ENCODE peak calls at places on chromosomes 13 and 19, in eight cellular contexts. I, L, S, A, Z, W, Y and F are unnamed samples.

GRCh38 chr19:42113641-42114348 is 18.5 kb downstream of the POU2F2 start:
- DNase-seq in I (peak; percentile 40), L (no peak), S (no peak), A (no peak), Z (no peak), W (peak; percentile 33), Y (peak; percentile 97), F (no peak)

GRCh38 chr13:101325423-101325822 is 90.9 kb downstream of the NALCN start:
- DNase-seq in I (no peak), L (no peak), S (no peak), A (no peak), Z (no peak), W (no peak), Y (no peak), F (no peak)

GRCh38 chr19:46955114-46955812 is 64.4 kb upstream of the NPAS1 start:
- DNase-seq in I (no peak), L (no peak), S (no peak), A (no peak), Z (no peak), W (peak; percentile 27), Y (no peak), F (no peak)

GRCh38 chr19:17058236-17058635 is 17.0 kb downstream of the HAUS8 start:
- DNase-seq in I (no peak), L (no peak), S (no peak), A (no peak), Z (no peak), W (no peak), Y (no peak), F (no peak)

GRCh38 chr19:44745386-44745831 is 3.1 kb upstream of the BCL3 start:
- DNase-seq in I (no peak), L (no peak), S (peak; percentile 90), A (peak; percentile 55), Z (peak; percentile 86), W (no peak), Y (peak; percentile 80), F (peak; percentile 57)

GRCh38 chr13:44331446-44331845 is 42.2 kb upstream of the SERP2 start:
- DNase-seq in I (no peak), L (no peak), S (no peak), A (no peak), Z (no peak), W (no peak), Y (no peak), F (no peak)

GRCh38 chr19:33227870-33228599 is 2.4 kb upstream of the SLC7A10 start:
- DNase-seq in I (no peak), L (no peak), S (no peak), A (no peak), Z (no peak), W (no peak), Y (no peak), F (no peak)

GRCh38 chr19:9931629-9932028 is 4.7 kb downstream of the OLFM2 start:
- DNase-seq in I (no peak), L (no peak), S (no peak), A (no peak), Z (no peak), W (no peak), Y (no peak), F (no peak)

GRCh38 chr19:1942934-1943555 is 2.1 kb downstream of the CSNK1G2 start:
- DNase-seq in I (no peak), L (no peak), S (no peak), A (no peak), Z (no peak), W (no peak), Y (no peak), F (no peak)

GRCh38 chr13:100987993-100988392 is 313.4 kb upstream of the TMTC4 start:
- DNase-seq in I (no peak), L (no peak), S (no peak), A (no peak), Z (no peak), W (no peak), Y (no peak), F (no peak)

GRCh38 chr13:42769650-42770049 is 11.7 kb upstream of the FAM216B start:
- DNase-seq in I (no peak), L (no peak), S (no peak), A (no peak), Z (no peak), W (no peak), Y (no peak), F (no peak)
- TF ChIP-seq EP300 in I (no peak), L (no peak), S (no peak), A (no peak), Z (no peak), W (no peak), Y (no peak), F (no peak)

GRCh38 chr13:77265336-77265735 is 61.6 kb downstream of the MYCBP2 start:
- DNase-seq in I (no peak), L (no peak), S (no peak), A (no peak), Z (no peak), W (no peak), Y (no peak), F (no peak)

GRCh38 chr13:77267362-77267761 is 59.5 kb downstream of the MYCBP2 start:
- DNase-seq in I (no peak), L (no peak), S (no peak), A (no peak), Z (no peak), W (no peak), Y (no peak), F (no peak)

GRCh38 chr13:77262198-77262597 is 64.7 kb downstream of the MYCBP2 start:
- DNase-seq in I (no peak), L (no peak), S (no peak), A (no peak), Z (no peak), W (no peak), Y (no peak), F (no peak)
- TF ChIP-seq EP300 in I (no peak), L (no peak), S (no peak), A (no peak), Z (no peak), W (no peak), Y (no peak), F (no peak)

GRCh38 chr13:36959438-36960116 is 39.5 kb upstream of the SMAD9 start:
- DNase-seq in I (no peak), L (no peak), S (no peak), A (no peak), Z (no peak), W (no peak), Y (no peak), F (no peak)

GRCh38 chr13:36950330-36950729 is 30.3 kb upstream of the SMAD9 start:
- DNase-seq in I (no peak), L (no peak), S (no peak), A (no peak), Z (no peak), W (no peak), Y (no peak), F (no peak)

GRCh38 chr13:36950920-36951319 is 30.9 kb upstream of the SMAD9 start:
- DNase-seq in I (no peak), L (no peak), S (no peak), A (no peak), Z (no peak), W (no peak), Y (no peak), F (no peak)

DNA sequence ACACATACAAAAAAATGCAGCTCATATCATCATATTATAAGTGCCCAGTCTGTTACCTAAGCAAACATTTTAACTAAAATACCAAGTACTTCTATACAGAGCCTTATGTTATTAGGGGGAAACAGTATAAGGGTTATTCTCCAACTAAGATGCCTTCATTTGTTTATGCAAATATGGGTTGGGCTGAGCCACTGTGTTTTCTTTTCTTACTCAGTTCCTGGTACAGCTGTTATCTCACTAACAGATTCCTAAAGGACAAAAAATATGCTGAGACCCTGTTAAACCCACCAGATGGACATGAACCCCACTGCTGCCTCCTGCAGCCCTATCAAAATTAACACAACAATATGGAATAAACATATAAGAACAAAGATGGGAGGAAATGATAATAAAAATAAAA is 34.5 kb upstream of the SMAD9 start:
- DNase-seq in I (no peak), L (no peak), S (no peak), A (no peak), Z (no peak), W (no peak), Y (no peak), F (no peak)
- TF ChIP-seq EP300 in I (no peak), L (no peak), S (no peak), A (no peak), Z (no peak), W (no peak), Y (no peak), F (no peak)

DNA sequence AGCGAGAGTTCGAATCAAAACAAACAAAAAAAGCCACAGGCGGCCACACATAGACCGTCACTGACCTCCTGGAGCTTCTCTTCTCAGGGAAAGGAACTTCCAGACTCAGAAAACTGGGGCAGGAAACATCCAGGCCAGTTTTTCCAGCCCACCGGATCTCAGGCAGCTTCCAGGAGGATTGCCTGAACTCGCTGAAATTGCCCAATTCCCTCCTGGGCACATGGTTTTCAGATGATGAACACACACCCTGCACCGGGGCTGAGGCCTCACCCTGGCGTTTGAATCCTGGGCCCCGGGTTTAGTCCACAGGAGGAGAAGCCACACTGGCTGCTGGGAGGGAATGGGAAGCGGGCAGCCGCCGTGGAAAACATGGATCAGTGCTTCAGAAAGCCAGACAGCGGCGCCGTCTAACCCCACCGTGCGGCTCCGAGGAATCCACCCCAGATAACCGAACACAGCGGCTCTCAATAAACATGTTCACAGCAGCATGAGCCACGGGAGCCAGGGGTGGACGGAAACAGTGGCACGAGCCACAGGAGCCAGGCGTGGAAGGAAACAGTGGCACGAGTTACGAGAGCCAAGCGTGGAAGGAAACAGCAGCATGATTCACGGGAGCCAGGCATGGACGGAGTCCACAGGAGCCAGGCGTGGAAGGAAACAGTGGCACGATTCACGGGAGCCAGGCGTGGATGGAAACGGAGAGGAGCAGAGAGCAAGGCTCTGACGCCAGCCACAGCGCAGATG is 18.2 kb upstream of the PTBP1 start:
- DNase-seq in I (no peak), L (no peak), S (peak; percentile 91), A (peak; percentile 68), Z (peak; percentile 53), W (peak; percentile 81), Y (peak; percentile 52), F (no peak)
- TF ChIP-seq EP300 in I (no peak), L (no peak), S (no peak), A (no peak), Z (no peak), W (peak; percentile 37), Y (peak; percentile 20), F (no peak)

GRCh38 chr13:98843482-98843877 is 91.0 kb upstream of the SLC15A1 start:
- DNase-seq in I (no peak), L (no peak), S (no peak), A (no peak), Z (no peak), W (no peak), Y (no peak), F (no peak)
- TF ChIP-seq EP300 in I (no peak), L (no peak), S (no peak), A (no peak), Z (no peak), W (no peak), Y (no peak), F (no peak)